ENCODE peak calls at places on chromosome 1, in four cellular contexts. One of them, this sample, is unnamed.
A peak's percentile ranks its signal among the peaks of the same experiment; 100 is the strongest.

GRCh38 chr1:61616830-61617229 is 108.1 kb downstream of the TM2D1 start:
- DNase-seq in transverse colon: no peak
- DNase-seq in BJ: no peak
- DNase-seq in lower lobe of right lung: no peak
- DNase-seq in this sample: no peak

GRCh38 chr1:150006881-150007401 is 3.6 kb downstream of the OTUD7B start:
- DNase-seq in BJ: no peak
- DNase-seq in transverse colon: no peak
- DNase-seq in lower lobe of right lung: no peak
- DNase-seq in this sample: peak; percentile 68

GRCh38 chr1:152182431-152182830 is 23.4 kb upstream of the RPTN start:
- DNase-seq in transverse colon: no peak
- DNase-seq in lower lobe of right lung: no peak
- DNase-seq in BJ: no peak
- DNase-seq in this sample: peak; percentile 21

GRCh38 chr1:96538001-96538649 is 183.5 kb upstream of the PTBP2 start:
- DNase-seq in BJ: no peak
- DNase-seq in transverse colon: peak; percentile 13
- DNase-seq in lower lobe of right lung: no peak
- DNase-seq in this sample: peak; percentile 96

GRCh38 chr1:228161866-228162265 is 3.7 kb upstream of the IBA57 start:
- DNase-seq in lower lobe of right lung: peak; percentile 30
- DNase-seq in BJ: no peak
- DNase-seq in transverse colon: no peak
- DNase-seq in this sample: no peak

GRCh38 chr1:64664287-64664686 is 80.6 kb upstream of the RAVER2 start:
- DNase-seq in BJ: no peak
- DNase-seq in transverse colon: no peak
- DNase-seq in lower lobe of right lung: no peak
- DNase-seq in this sample: no peak

GRCh38 chr1:62325696-62326095 is 6.5 kb upstream of the KANK4 start:
- DNase-seq in BJ: peak; percentile 74
- DNase-seq in lower lobe of right lung: no peak
- DNase-seq in transverse colon: no peak
- DNase-seq in this sample: no peak

GRCh38 chr1:4375812-4376211 is 278.6 kb upstream of the AJAP1 start:
- DNase-seq in BJ: no peak
- DNase-seq in lower lobe of right lung: no peak
- DNase-seq in transverse colon: no peak
- DNase-seq in this sample: no peak

GRCh38 chr1:23463286-23463685 is 20.7 kb downstream of the ASAP3 start:
- DNase-seq in BJ: no peak
- DNase-seq in lower lobe of right lung: no peak
- DNase-seq in transverse colon: no peak
- DNase-seq in this sample: no peak

GRCh38 chr1:228647523-228648444 is 87.5 kb upstream of the RHOU start:
- DNase-seq in transverse colon: peak; percentile 44
- DNase-seq in BJ: no peak
- DNase-seq in lower lobe of right lung: peak; percentile 49
- DNase-seq in this sample: peak; percentile 52

GRCh38 chr1:3717041-3717714 is 35.1 kb upstream of the CCDC27 start:
- DNase-seq in BJ: no peak
- DNase-seq in lower lobe of right lung: no peak
- DNase-seq in transverse colon: no peak
- DNase-seq in this sample: no peak

GRCh38 chr1:30597711-30598110 is 125.7 kb downstream of the MATN1 start:
- DNase-seq in BJ: no peak
- DNase-seq in transverse colon: no peak
- DNase-seq in lower lobe of right lung: no peak
- DNase-seq in this sample: no peak

GRCh38 chr1:212565571-212566305 is 42.8 kb upstream of the ATF3 start:
- DNase-seq in transverse colon: no peak
- DNase-seq in BJ: no peak
- DNase-seq in lower lobe of right lung: no peak
- DNase-seq in this sample: no peak

GRCh38 chr1:6535214-6535613 is 19.1 kb downstream of the NOL9 start:
- DNase-seq in transverse colon: no peak
- DNase-seq in lower lobe of right lung: peak; percentile 37
- DNase-seq in BJ: no peak
- DNase-seq in this sample: no peak

GRCh38 chr1:85278853-85279314 is 2.5 kb upstream of the BCL10 start:
- DNase-seq in lower lobe of right lung: no peak
- DNase-seq in transverse colon: peak; percentile 73
- DNase-seq in BJ: peak; percentile 88
- DNase-seq in this sample: peak; percentile 95

GRCh38 chr1:84365225-84366221 is 32.8 kb upstream of the DNASE2B start:
- DNase-seq in transverse colon: peak; percentile 28
- DNase-seq in lower lobe of right lung: peak; percentile 41
- DNase-seq in BJ: peak; percentile 98
- DNase-seq in this sample: peak; percentile 89

GRCh38 chr1:89125571-89126233 is at the start of gene GBP2:
- DNase-seq in transverse colon: no peak
- DNase-seq in BJ: peak; percentile 51
- DNase-seq in lower lobe of right lung: no peak
- DNase-seq in this sample: peak; percentile 70

GRCh38 chr1:30513396-30514136 is 209.8 kb downstream of the MATN1 start:
- DNase-seq in lower lobe of right lung: no peak
- DNase-seq in transverse colon: no peak
- DNase-seq in BJ: no peak
- DNase-seq in this sample: no peak

GRCh38 chr1:116006486-116006964 is 30.2 kb downstream of the SLC22A15 start:
- DNase-seq in BJ: no peak
- DNase-seq in lower lobe of right lung: no peak
- DNase-seq in transverse colon: no peak
- DNase-seq in this sample: no peak

GRCh38 chr1:203701606-203702005 is 63.4 kb upstream of the LAX1 start:
- DNase-seq in BJ: no peak
- DNase-seq in transverse colon: no peak
- DNase-seq in lower lobe of right lung: no peak
- DNase-seq in this sample: no peak

GRCh38 chr1:63557365-63557987 is 34.2 kb downstream of the EFCAB7 start:
- DNase-seq in BJ: no peak
- DNase-seq in transverse colon: peak; percentile 31
- DNase-seq in lower lobe of right lung: no peak
- DNase-seq in this sample: peak; percentile 69

GRCh38 chr1:54254055-54254454 is 54.1 kb downstream of the MRPL37 start:
- DNase-seq in transverse colon: peak; percentile 55
- DNase-seq in lower lobe of right lung: no peak
- DNase-seq in BJ: no peak
- DNase-seq in this sample: peak; percentile 53

GRCh38 chr1:115365738-115366137 is 27.7 kb upstream of the NGF start:
- DNase-seq in transverse colon: peak; percentile 22
- DNase-seq in BJ: no peak
- DNase-seq in lower lobe of right lung: no peak
- DNase-seq in this sample: peak; percentile 12

GRCh38 chr1:231933711-231934626 is 307.4 kb downstream of the DISC1 start:
- DNase-seq in BJ: no peak
- DNase-seq in transverse colon: no peak
- DNase-seq in lower lobe of right lung: no peak
- DNase-seq in this sample: peak; percentile 43

GRCh38 chr1:66478116-66478515 is 55.8 kb upstream of the SGIP1 start:
- DNase-seq in lower lobe of right lung: no peak
- DNase-seq in BJ: peak; percentile 79
- DNase-seq in transverse colon: no peak
- DNase-seq in this sample: peak; percentile 91

GRCh38 chr1:207393610-207394009 is 60.5 kb upstream of the CR2 start:
- DNase-seq in BJ: peak; percentile 96
- DNase-seq in transverse colon: no peak
- DNase-seq in lower lobe of right lung: no peak
- DNase-seq in this sample: peak; percentile 94

GRCh38 chr1:225653463-225654276 is 747 bp upstream of the ENAH start:
- DNase-seq in lower lobe of right lung: peak; percentile 69
- DNase-seq in transverse colon: peak; percentile 72
- DNase-seq in BJ: no peak
- DNase-seq in this sample: peak; percentile 78

GRCh38 chr1:202952818-202953217 is 5.3 kb downstream of the ADIPOR1 start:
- DNase-seq in transverse colon: peak; percentile 38
- DNase-seq in lower lobe of right lung: peak; percentile 58
- DNase-seq in BJ: no peak
- DNase-seq in this sample: peak; percentile 87

GRCh38 chr1:24790490-24790889 is 45.2 kb downstream of the CLIC4 start:
- DNase-seq in transverse colon: no peak
- DNase-seq in BJ: no peak
- DNase-seq in lower lobe of right lung: no peak
- DNase-seq in this sample: no peak

DNA sequence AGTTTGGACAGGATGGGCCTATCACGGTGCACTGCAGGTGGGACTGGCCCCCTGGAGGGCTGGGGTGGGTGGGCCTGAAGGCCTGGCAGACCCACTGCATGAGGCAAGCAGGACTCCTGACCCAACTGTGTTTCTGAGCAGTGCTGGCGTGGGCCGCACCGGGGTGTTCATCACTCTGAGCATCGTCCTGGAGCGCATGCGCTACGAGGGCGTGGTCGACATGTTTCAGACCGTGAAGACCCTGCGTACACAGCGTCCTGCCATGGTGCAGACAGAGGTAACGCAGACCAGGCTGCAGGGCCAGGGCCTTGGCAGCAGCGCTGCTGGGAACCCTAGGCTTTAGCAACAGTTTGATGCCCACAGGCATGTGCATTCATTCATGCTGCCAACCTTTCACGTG is 29.0 kb upstream of the KDM4A start:
- DNase-seq in BJ: no peak
- DNase-seq in lower lobe of right lung: peak; percentile 20
- DNase-seq in transverse colon: no peak
- DNase-seq in this sample: no peak
- TF ChIP-seq CTCF in BJ: no peak
- TF ChIP-seq CTCF in lower lobe of right lung: no peak
- TF ChIP-seq CTCF in transverse colon: no peak
- TF ChIP-seq CTCF in this sample: no peak

GRCh38 chr1:77977989-77978292 is 931 bp downstream of the FUBP1 start:
- DNase-seq in transverse colon: no peak
- DNase-seq in lower lobe of right lung: no peak
- DNase-seq in BJ: peak; percentile 91
- DNase-seq in this sample: no peak
- H3K4me3 ChIP-seq in transverse colon: peak overlapping the region; percentile 9
- H3K4me3 ChIP-seq in lower lobe of right lung: peak overlapping the region; percentile 76
- H3K4me3 ChIP-seq in BJ: peak overlapping the region; percentile 81
- H3K4me3 ChIP-seq in this sample: peak overlapping the region; percentile 72

DNA sequence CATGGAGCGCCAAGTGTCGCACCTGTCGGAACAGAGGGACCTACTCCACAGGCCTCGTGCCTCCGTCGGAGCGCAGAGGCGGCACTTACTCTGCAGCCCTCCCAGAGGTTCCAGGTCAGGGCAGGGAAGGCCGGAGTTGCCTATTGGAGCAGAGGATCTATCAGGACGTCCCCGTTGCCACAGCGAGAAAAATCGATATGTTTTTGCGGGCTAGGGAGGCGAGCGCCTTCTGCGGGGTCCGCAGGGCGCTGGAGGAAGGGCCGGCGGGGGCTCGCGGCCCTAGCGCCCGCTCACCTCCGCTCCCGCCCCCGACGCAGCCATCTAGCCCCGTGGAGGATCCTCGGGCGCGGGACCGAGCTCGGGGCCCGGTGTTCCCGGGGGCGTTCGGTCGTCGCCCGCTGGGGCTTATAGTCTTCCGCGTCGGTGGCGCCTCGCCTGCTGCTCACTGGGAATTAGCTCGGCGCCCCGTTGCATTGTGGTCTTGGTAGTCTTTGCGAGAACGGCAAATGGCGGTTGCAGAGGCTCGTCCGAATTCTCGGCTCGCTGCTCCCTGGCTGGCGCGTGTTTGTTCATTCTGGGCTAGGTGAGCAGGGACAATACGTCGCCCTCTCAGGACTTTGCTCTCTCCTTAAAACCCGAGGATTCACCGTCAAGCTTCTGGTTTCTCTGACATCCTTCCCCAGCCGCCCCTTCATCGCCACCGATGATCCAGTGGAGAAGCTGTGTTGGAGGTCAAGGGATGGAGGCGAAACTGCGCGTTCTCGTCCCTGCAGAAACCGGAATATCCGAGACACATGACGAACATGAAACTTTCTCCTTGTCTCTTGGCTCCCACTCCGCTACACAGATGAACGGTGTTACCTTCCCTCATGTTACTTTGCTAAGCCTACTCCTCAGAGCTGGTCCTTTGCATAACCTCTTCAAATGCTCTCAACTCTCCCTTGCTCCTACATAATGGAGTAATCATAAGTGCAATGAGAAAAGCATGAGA is at the start of gene JTB:
- DNase-seq in transverse colon: peak; percentile 92
- DNase-seq in lower lobe of right lung: peak; percentile 95
- DNase-seq in BJ: no peak
- DNase-seq in this sample: peak; percentile 82
- TF ChIP-seq CTCF in transverse colon: no peak
- TF ChIP-seq CTCF in lower lobe of right lung: peak; percentile 7
- TF ChIP-seq CTCF in BJ: no peak
- TF ChIP-seq CTCF in this sample: no peak

GRCh38 chr1:27301582-27302199 is 20.3 kb upstream of the TMEM222 start:
- DNase-seq in transverse colon: no peak
- DNase-seq in lower lobe of right lung: no peak
- DNase-seq in BJ: no peak
- DNase-seq in this sample: no peak
- H3K4me3 ChIP-seq in transverse colon: no peak overlapping the region
- H3K4me3 ChIP-seq in lower lobe of right lung: no peak overlapping the region
- H3K4me3 ChIP-seq in BJ: no peak overlapping the region
- H3K4me3 ChIP-seq in this sample: no peak overlapping the region

GRCh38 chr1:68087184-68087583 is 36.8 kb upstream of the DIRAS3 start:
- DNase-seq in lower lobe of right lung: no peak
- DNase-seq in BJ: no peak
- DNase-seq in transverse colon: no peak
- DNase-seq in this sample: no peak

GRCh38 chr1:68081775-68082283 is 31.4 kb upstream of the DIRAS3 start:
- DNase-seq in BJ: no peak
- DNase-seq in transverse colon: no peak
- DNase-seq in lower lobe of right lung: no peak
- DNase-seq in this sample: no peak

GRCh38 chr1:68083686-68084085 is 33.3 kb upstream of the DIRAS3 start:
- DNase-seq in lower lobe of right lung: no peak
- DNase-seq in transverse colon: no peak
- DNase-seq in BJ: no peak
- DNase-seq in this sample: no peak

GRCh38 chr1:68085752-68086151 is 35.3 kb upstream of the DIRAS3 start:
- DNase-seq in lower lobe of right lung: no peak
- DNase-seq in transverse colon: no peak
- DNase-seq in BJ: no peak
- DNase-seq in this sample: no peak
- TF ChIP-seq CTCF in lower lobe of right lung: no peak
- TF ChIP-seq CTCF in transverse colon: no peak
- TF ChIP-seq CTCF in BJ: no peak
- TF ChIP-seq CTCF in this sample: no peak

GRCh38 chr1:156675715-156676311 is 1.4 kb downstream of the NES start:
- DNase-seq in BJ: no peak
- DNase-seq in transverse colon: no peak
- DNase-seq in lower lobe of right lung: no peak
- DNase-seq in this sample: no peak
- H3K4me3 ChIP-seq in BJ: peak overlapping the region; percentile 55
- H3K4me3 ChIP-seq in transverse colon: no peak overlapping the region
- H3K4me3 ChIP-seq in lower lobe of right lung: peak overlapping the region; percentile 64
- H3K4me3 ChIP-seq in this sample: peak overlapping the region; percentile 58

DNA sequence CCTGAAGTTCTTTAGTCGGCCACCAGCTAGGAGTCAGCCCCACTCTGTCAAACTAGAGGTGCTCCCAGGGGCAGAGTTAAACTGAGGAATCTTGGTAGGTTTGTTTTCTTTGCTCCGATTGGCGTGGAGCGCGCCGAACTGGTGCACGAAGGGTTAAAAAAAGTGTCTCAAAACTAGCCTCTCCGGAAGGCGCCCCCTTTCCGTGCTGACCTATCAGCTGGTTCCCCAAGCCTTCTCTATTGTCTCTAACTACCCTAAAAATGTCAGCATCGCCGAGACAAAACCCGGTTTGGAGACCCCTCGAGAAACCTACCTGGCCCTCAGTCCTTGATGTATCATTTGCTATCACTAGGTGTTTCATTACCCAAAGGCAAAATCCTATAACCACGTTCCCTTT is 2.2 kb downstream of the TGFB2 start:
- DNase-seq in BJ: no peak
- DNase-seq in lower lobe of right lung: no peak
- DNase-seq in transverse colon: no peak
- DNase-seq in this sample: peak; percentile 39
- TF ChIP-seq CTCF in BJ: peak; percentile 2
- TF ChIP-seq CTCF in lower lobe of right lung: no peak
- TF ChIP-seq CTCF in transverse colon: no peak
- TF ChIP-seq CTCF in this sample: peak; percentile 9